ENCODE peak calls at places on chromosomes 7 and 10, in four cellular contexts. S is adrenal gland, M is A549, D is esophagus squamous epithelium. Q is an unnamed sample.

GRCh38 chr10:91206427-91206826 is 14.0 kb upstream of the PCGF5 start:
- DNase-seq in S (no peak), M (no peak), D (no peak), Q (no peak)

GRCh38 chr10:71471957-71472365 is 75.2 kb downstream of the CDH23 start:
- DNase-seq in S (no peak), M (no peak), D (no peak), Q (no peak)

GRCh38 chr7:138630059-138630610 is 71.0 kb downstream of the SVOPL start:
- DNase-seq in S (no peak), M (no peak), D (no peak), Q (no peak)

GRCh38 chr10:133102415-133103095 is 14.8 kb downstream of the ADGRA1 start:
- DNase-seq in S (no peak), M (no peak), D (no peak), Q (no peak)

GRCh38 chr7:107874605-107875446 is 16.2 kb upstream of the DLD start:
- DNase-seq in S (peak), M (peak), D (no peak), Q (peak)

GRCh38 chr10:24617771-24618396 is 105.8 kb downstream of the ARHGAP21 start:
- DNase-seq in S (peak), M (peak), D (no peak), Q (peak)

GRCh38 chr10:88754272-88754671 is 5.5 kb upstream of the LIPN start:
- DNase-seq in S (no peak), M (no peak), D (no peak), Q (no peak)

GRCh38 chr7:51543801-51544553 is 227.4 kb upstream of the COBL start:
- DNase-seq in S (no peak), M (no peak), D (no peak), Q (no peak)

GRCh38 chr7:159104188-159105030 is 40.3 kb downstream of the VIPR2 start:
- DNase-seq in S (no peak), M (no peak), D (no peak), Q (no peak)

GRCh38 chr7:158432369-158433270 is 155.0 kb downstream of the PTPRN2 start:
- DNase-seq in S (no peak), M (peak), D (no peak), Q (no peak)

GRCh38 chr7:5629941-5630340 is 151.5 kb downstream of the RNF216 start:
- DNase-seq in S (no peak), M (no peak), D (no peak), Q (no peak)

GRCh38 chr10:77386833-77387232 is 250.8 kb downstream of the KCNMA1 start:
- DNase-seq in S (no peak), M (no peak), D (no peak), Q (no peak)

GRCh38 chr10:30786906-30787305 is 157.4 kb upstream of the LYZL2 start:
- DNase-seq in S (no peak), M (no peak), D (no peak), Q (no peak)

GRCh38 chr7:2520131-2520807 is 695 bp downstream of the LFNG start:
- DNase-seq in S (no peak), M (peak), D (no peak), Q (peak)

GRCh38 chr10:70378122-70378521 is 4.3 kb downstream of the LRRC20 start:
- DNase-seq in S (no peak), M (peak), D (no peak), Q (no peak)

GRCh38 chr7:139783647-139784385 is 6.0 kb upstream of the HIPK2 start:
- DNase-seq in S (no peak), M (no peak), D (no peak), Q (no peak)

GRCh38 chr10:14500172-14500765 is 169.5 kb upstream of the FRMD4A start:
- DNase-seq in S (no peak), M (no peak), D (no peak), Q (no peak)

GRCh38 chr10:131996508-131997365 is 15.0 kb upstream of the BNIP3 start:
- DNase-seq in S (no peak), M (no peak), D (no peak), Q (no peak)

GRCh38 chr7:28988091-28988490 is 30.0 kb upstream of the TRIL start:
- DNase-seq in S (no peak), M (no peak), D (no peak), Q (no peak)

GRCh38 chr10:25125151-25125550 is 49.6 kb upstream of the GPR158 start:
- DNase-seq in S (no peak), M (no peak), D (no peak), Q (no peak)

GRCh38 chr7:105204953-105205352 is 183.8 kb downstream of the SRPK2 start:
- DNase-seq in S (no peak), M (no peak), D (no peak), Q (no peak)

GRCh38 chr7:83267141-83267631 is 104.5 kb upstream of the PCLO start:
- DNase-seq in S (no peak), M (no peak), D (no peak), Q (no peak)

GRCh38 chr7:591856-592628 is 72.4 kb upstream of the PDGFA start:
- DNase-seq in S (no peak), M (no peak), D (no peak), Q (no peak)

GRCh38 chr7:99452541-99452940 is 13.4 kb downstream of the ATP5MF start:
- DNase-seq in S (no peak), M (no peak), D (no peak), Q (no peak)

GRCh38 chr10:16891375-16892313 is 74.4 kb upstream of the RSU1 start:
- DNase-seq in S (peak), M (no peak), D (no peak), Q (peak)

GRCh38 chr7:46449743-46450142 is 528.7 kb upstream of the IGFBP3 start:
- DNase-seq in S (no peak), M (no peak), D (no peak), Q (no peak)

GRCh38 chr7:38448076-38448475 is 174.6 kb upstream of the TARP start:
- DNase-seq in S (no peak), M (no peak), D (no peak), Q (no peak)

GRCh38 chr7:75033064-75033463 is 40.5 kb downstream of the RCC1L start:
- DNase-seq in S (no peak), M (peak), D (no peak), Q (no peak)

GRCh38 chr10:17585001-17585400 is 32.2 kb downstream of the HACD1 start:
- DNase-seq in S (no peak), M (no peak), D (no peak), Q (no peak)

GRCh38 chr7:128065872-128066271 is 34.6 kb upstream of the LRRC4 start:
- DNase-seq in S (no peak), M (no peak), D (no peak), Q (no peak)

GRCh38 chr7:98341106-98341505 is 59.6 kb downstream of the BRI3 start:
- DNase-seq in S (no peak), M (no peak), D (no peak), Q (no peak)

GRCh38 chr10:17709492-17709891 is 42.5 kb upstream of the TMEM236 start:
- DNase-seq in S (no peak), M (no peak), D (no peak), Q (no peak)

GRCh38 chr7:29854257-29854938 is 48.1 kb downstream of the WIPF3 start:
- DNase-seq in S (no peak), M (no peak), D (no peak), Q (no peak)

GRCh38 chr7:68203246-68203645 is 1206.6 kb downstream of the TYW1 start:
- DNase-seq in S (no peak), M (no peak), D (no peak), Q (no peak)

GRCh38 chr7:480531-481218 is 39.0 kb downstream of the PDGFA start:
- DNase-seq in S (no peak), M (no peak), D (no peak), Q (no peak)

GRCh38 chr7:14233026-14233897 is 243.8 kb upstream of the ETV1 start:
- DNase-seq in S (no peak), M (no peak), D (no peak), Q (no peak)

GRCh38 chr7:22193361-22194016 is 163.5 kb downstream of the RAPGEF5 start:
- DNase-seq in S (no peak), M (no peak), D (no peak), Q (no peak)

DNA sequence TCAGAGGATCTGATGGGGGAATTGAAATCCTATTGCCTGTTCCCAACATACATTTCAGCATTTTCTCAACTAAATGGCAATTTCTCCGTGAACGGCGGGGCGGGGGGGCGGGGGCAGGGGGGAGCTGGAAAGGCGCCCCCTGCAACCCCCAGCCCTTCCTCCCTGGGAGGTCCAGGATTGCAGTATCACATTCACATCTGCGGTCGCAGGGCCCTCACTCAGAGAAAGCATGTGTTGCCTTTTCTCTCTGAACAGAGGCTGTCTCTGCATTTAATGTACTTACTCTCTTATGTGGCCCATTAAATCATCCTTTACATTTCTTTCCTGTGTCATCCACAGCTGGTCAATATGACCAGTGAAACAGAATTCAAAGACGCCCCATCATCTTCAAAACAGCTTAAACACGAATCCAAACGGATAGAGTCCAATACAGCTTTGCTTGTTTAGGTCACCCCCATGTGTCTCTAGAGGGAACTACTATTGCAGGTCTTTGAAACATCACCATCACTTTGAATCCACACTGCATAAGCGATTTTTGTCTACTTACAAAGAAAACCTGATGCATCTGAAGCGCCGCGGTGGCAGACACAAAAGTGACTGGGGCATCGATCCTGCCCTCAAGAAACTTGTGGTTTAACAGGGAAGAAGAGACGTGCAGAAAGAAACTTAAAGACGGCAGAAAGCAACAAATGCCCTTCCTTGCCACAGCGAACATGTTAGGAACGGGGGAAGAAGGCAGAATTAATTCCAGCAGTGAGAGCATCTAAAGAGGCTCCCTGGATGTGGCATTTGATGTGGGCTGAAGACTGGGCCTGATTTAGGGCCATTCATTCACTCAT is 17.0 kb upstream of the ECHDC3 start:
- DNase-seq in S (peak), M (peak), D (no peak), Q (peak)
- TF ChIP-seq POLR2A in S (no peak), M (no peak), D (no peak), Q (no peak)

DNA sequence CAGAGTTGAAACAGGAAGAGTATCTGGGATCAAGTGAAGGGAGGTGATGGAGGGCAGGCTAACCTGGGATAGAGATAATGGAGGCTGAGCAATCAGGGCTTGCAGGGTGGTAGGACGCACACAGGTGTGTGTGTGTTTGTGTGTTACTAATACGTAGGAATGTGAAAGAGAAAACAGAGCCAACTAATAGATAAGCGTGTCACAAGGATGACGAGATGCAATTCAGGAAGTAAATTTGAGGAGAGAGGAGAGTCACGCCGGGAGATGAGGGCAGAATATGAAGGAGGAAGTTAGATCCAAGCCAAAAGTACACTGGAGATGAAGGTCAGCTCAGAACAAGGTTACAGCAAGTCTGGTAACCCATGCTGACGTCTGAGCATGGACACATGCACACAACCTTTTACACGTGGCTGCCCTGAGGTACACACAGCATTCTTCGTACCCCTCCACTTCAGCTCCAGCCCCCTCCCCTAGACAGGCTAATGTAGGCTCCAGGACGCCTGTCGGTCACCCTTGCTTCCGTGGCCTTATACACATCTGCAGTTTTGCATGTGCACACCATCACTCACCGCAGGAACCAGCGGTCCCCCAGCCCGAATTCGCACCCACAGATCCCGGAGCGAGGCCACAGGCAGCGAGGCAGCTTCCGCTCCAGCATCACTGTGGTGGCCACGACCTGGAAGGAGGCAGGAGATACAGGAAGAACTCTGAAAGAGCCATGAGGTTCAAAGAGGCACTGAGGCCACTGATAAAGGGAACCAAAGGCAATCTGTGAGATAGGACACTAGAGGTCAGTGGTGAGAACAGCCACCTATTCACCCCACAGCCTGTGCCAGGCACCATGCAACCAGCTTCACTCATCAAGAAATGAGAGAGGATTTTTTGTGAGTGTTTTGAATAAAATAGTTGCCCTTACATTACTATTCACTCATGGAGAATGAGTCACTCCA is 23.7 kb upstream of the TRPV6 start:
- DNase-seq in S (no peak), M (peak), D (no peak), Q (peak)
- TF ChIP-seq POLR2A in S (no peak), M (no peak), D (no peak), Q (no peak)

DNA sequence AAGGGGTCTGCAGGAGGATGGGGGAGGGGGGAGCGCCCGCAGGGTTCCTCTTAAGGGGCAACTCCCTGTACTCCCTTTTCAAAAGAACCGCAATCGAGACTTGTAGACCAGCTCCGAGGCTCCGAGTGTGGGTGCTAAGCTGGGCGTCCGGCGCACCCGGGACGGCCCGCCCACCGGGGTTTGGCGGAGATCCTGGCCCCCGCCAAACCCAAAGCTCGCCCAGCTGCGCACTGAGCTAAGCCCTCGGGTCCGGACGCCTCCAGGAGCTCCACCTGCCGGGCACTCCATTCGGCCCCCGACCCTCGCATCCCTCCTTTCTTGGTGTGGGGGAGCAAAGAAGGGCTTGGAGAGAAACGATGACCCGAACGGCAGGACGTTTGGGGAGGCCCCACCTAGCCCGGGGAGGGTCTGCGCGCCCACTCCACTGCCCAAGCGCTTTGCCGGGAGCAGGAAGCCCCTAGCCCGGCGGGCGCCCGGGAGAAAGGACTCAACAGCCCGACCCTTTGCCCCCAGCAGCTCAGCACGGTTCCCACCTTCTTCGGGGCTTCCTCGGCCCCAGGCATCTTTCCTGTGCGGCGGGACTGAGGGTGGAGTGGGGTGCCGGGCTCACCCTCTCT is 649 bp downstream of the AFAP1L2 start:
- DNase-seq in S (no peak), M (peak), D (no peak), Q (no peak)
- TF ChIP-seq POLR2A in S (no peak), M (no peak), D (no peak), Q (no peak)

DNA sequence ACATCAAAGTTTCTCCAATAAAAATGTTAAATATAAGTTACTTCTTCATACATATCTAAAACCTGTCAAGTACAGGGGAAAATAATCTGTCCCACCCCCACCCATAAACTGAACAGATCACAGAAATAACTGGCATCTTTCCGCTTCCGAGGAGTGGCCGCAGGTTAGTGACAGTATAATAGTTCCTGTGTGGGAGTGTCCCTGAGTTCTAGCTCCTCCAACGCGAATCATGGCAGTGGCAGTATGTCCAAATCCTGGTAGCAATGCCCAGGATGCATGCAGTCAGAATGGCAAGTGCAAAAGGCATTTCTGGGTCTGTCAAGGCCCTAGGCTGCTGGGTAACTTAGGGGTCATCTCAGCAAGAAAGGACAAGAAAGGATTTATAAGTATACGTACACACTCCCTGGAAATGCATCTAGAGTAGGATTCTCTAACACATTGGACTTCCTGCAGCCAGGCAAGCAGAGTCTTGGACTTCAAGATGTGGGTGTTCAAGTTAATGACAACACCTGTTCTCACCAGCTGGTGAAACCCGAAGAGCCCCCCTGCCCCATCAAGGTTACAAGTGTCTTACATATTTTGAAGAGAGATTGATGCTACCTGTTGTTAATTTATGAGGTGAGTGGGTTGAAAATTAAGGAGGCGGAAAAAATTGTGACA is 94.4 kb upstream of the COL1A2 start:
- DNase-seq in S (no peak), M (peak), D (no peak), Q (no peak)
- TF ChIP-seq POLR2A in S (no peak), M (no peak), D (no peak), Q (no peak)

DNA sequence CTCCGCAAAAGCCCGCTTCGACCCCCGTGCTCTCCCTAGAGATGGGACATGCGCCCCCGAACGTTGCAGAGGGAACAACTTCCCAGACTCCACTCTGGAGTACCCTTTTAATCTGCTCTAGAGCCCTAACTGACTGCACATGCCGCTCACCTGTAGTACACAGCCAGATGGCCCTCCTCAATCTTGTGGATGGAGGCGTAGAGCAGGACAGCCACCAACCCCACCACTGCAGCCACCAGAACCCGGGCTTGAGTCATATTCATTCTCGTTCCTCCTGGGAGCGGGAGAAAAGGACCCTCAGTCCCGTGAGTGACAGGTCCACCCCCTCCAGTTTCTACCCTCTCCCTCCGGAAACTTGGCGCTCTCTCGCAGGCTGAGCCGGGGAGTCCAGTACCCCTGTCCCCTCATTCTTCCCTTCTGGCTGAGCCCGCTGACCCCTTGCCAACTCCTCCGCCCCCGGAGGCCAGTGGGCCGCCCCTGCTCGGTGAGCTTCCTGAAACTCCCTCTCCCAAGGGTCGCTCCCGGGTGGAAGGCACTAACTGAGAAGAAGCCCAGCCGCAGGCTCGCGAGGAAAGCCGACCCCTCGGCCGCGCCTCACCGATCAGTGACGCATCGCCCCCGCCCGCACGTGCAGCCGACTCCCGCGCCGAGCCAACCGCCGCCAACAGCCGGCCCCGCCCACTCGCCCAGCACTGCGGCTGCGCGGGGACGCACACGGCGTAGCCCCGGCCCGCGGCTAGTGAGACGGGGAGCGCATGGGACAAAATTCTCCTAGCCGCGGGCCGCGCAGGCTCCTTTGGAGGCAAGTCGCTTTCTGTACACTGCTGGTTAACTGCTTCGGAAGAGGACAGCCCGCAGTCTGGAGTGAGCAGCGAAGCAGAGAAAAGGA is at the start of gene ERLIN1:
- DNase-seq in S (peak), M (peak), D (peak), Q (peak)
- TF ChIP-seq POLR2A in S (peak), M (peak), D (peak), Q (peak)